ENCODE peak calls at places on chromosome 10, in four cellular contexts. I is kidney tubule cell, F is BJ, H is posterior cingulate gyrus. A is an unnamed sample.

GRCh38 chr10:63425512-63425911 is 40.3 kb downstream of the JMJD1C start:
- DNase-seq in I (no peak), F (no peak), H (no peak), A (no peak)

GRCh38 chr10:12045610-12046009 is 3.0 kb upstream of the UPF2 start:
- DNase-seq in I (no peak), F (no peak), H (no peak), A (no peak)

GRCh38 chr10:35259769-35260397 is 76.4 kb upstream of the CCNY start:
- DNase-seq in F (peak), I (peak), H (no peak), A (peak)

GRCh38 chr10:17029581-17030271 is 99.9 kb downstream of the CUBN start:
- DNase-seq in F (no peak), I (peak), H (peak), A (peak)

GRCh38 chr10:31774291-31774900 is 154.2 kb downstream of the ARHGAP12 start:
- DNase-seq in F (no peak), I (peak), H (no peak), A (no peak)

GRCh38 chr10:125113661-125114388 is 46.5 kb downstream of the CTBP2 start:
- DNase-seq in I (peak), F (no peak), H (no peak), A (no peak)

GRCh38 chr10:98848361-98848760 is 387.3 kb downstream of the HPSE2 start:
- DNase-seq in F (no peak), H (no peak), I (no peak), A (no peak)

GRCh38 chr10:9922123-9922685 is 1095.5 kb upstream of the CELF2 start:
- DNase-seq in F (no peak), H (peak), I (no peak), A (no peak)

GRCh38 chr10:33136781-33137180 is 178.8 kb upstream of the ITGB1 start:
- DNase-seq in I (peak), H (no peak), F (no peak), A (peak)

GRCh38 chr10:121157998-121158397 is 306.8 kb downstream of the WDR11 start:
- DNase-seq in F (no peak), H (no peak), I (peak), A (no peak)

GRCh38 chr10:122492006-122492405 is 30.7 kb downstream of the HTRA1 start:
- DNase-seq in I (no peak), F (no peak), H (no peak), A (no peak)

GRCh38 chr10:23293145-23293724 is 51.4 kb downstream of the C10orf67 start:
- DNase-seq in F (no peak), I (peak), H (no peak), A (peak)

GRCh38 chr10:71527135-71527534 is 130.4 kb downstream of the CDH23 start:
- DNase-seq in I (peak), H (no peak), F (no peak), A (no peak)

GRCh38 chr10:74683621-74684114 is 142.7 kb upstream of the KAT6B start:
- DNase-seq in I (no peak), H (no peak), F (no peak), A (no peak)

GRCh38 chr10:100158044-100158805 is 27.6 kb downstream of the ERLIN1 start:
- DNase-seq in F (no peak), I (no peak), H (no peak), A (no peak)

GRCh38 chr10:97358349-97358748 is 23.8 kb upstream of the FRAT2 start:
- DNase-seq in I (no peak), H (no peak), F (no peak), A (no peak)

GRCh38 chr10:99461230-99461629 is 30.8 kb upstream of the GOT1 start:
- DNase-seq in H (no peak), F (no peak), I (peak), A (no peak)

GRCh38 chr10:95295031-95295755 is 4.4 kb upstream of the PDLIM1 start:
- DNase-seq in I (peak), H (no peak), F (no peak), A (peak)

GRCh38 chr10:98415710-98416077 is 712 bp upstream of the PYROXD2 start:
- DNase-seq in H (no peak), F (no peak), I (no peak), A (no peak)

GRCh38 chr10:30422981-30423654 is 10.9 kb upstream of the MAP3K8 start:
- DNase-seq in I (peak), H (no peak), F (no peak), A (no peak)

GRCh38 chr10:43265799-43266721 is 805 bp downstream of the RASGEF1A start:
- DNase-seq in I (peak), F (no peak), H (peak), A (no peak)

GRCh38 chr10:72895236-72895850 is 1.8 kb downstream of the OIT3 start:
- DNase-seq in I (no peak), F (no peak), H (no peak), A (no peak)

GRCh38 chr10:95247200-95247880 is 43.5 kb downstream of the PDLIM1 start:
- DNase-seq in F (no peak), H (no peak), I (peak), A (no peak)

GRCh38 chr10:131846224-131847101 is 54.3 kb upstream of the PPP2R2D start:
- DNase-seq in I (no peak), H (no peak), F (no peak), A (no peak)

A was measured in T-helper 2 cell treated with Interferon-gamma antibody and Interleukin-4, amounts not matched to agents 5 μg/mL and 100 μg/mL, for 36 hours.